ENCODE peak calls at places on chromosomes 13 and 19, in four cellular contexts. One of them, this sample, is unnamed.

GRCh38 chr13:113943821-113944565 is 29.9 kb downstream of the C13orf46 start:
- DNase-seq in mucosa of descending colon: no peak
- DNase-seq in heart right ventricle: no peak
- DNase-seq in choroid plexus epithelial cell: no peak
- DNase-seq in this sample: no peak

GRCh38 chr19:38877781-38878574 is at the start of gene RINL:
- DNase-seq in mucosa of descending colon: peak; percentile 53
- DNase-seq in heart right ventricle: no peak
- DNase-seq in choroid plexus epithelial cell: no peak
- DNase-seq in this sample: no peak

GRCh38 chr13:66214467-66214866 is 1015.7 kb downstream of the PCDH9 start:
- DNase-seq in choroid plexus epithelial cell: no peak
- DNase-seq in mucosa of descending colon: no peak
- DNase-seq in heart right ventricle: no peak
- DNase-seq in this sample: no peak

GRCh38 chr13:49436890-49437289 is 7.0 kb downstream of the CAB39L start:
- DNase-seq in heart right ventricle: peak; percentile 30
- DNase-seq in mucosa of descending colon: peak; percentile 17
- DNase-seq in choroid plexus epithelial cell: peak; percentile 81
- DNase-seq in this sample: no peak

GRCh38 chr13:47039106-47039505 is 142.3 kb upstream of the HTR2A start:
- DNase-seq in choroid plexus epithelial cell: peak; percentile 74
- DNase-seq in mucosa of descending colon: no peak
- DNase-seq in heart right ventricle: no peak
- DNase-seq in this sample: no peak

GRCh38 chr13:32530841-32531253 is 7.7 kb downstream of the N4BP2L2 start:
- DNase-seq in heart right ventricle: no peak
- DNase-seq in choroid plexus epithelial cell: peak; percentile 92
- DNase-seq in mucosa of descending colon: peak; percentile 46
- DNase-seq in this sample: no peak

GRCh38 chr13:47299316-47299715 is 402.5 kb upstream of the HTR2A start:
- DNase-seq in heart right ventricle: no peak
- DNase-seq in mucosa of descending colon: no peak
- DNase-seq in choroid plexus epithelial cell: no peak
- DNase-seq in this sample: no peak

GRCh38 chr13:21445759-21446158 is 13.3 kb downstream of the ZDHHC20 start:
- DNase-seq in choroid plexus epithelial cell: no peak
- DNase-seq in mucosa of descending colon: no peak
- DNase-seq in heart right ventricle: no peak
- DNase-seq in this sample: no peak

GRCh38 chr13:102234618-102235017 is 167.2 kb downstream of the FGF14 start:
- DNase-seq in heart right ventricle: no peak
- DNase-seq in mucosa of descending colon: no peak
- DNase-seq in choroid plexus epithelial cell: peak; percentile 28
- DNase-seq in this sample: no peak

GRCh38 chr19:2015611-2015950 is at the start of gene BTBD2:
- DNase-seq in heart right ventricle: peak; percentile 66
- DNase-seq in mucosa of descending colon: peak; percentile 66
- DNase-seq in choroid plexus epithelial cell: peak; percentile 88
- DNase-seq in this sample: no peak

GRCh38 chr13:45826741-45827140 is 24.8 kb downstream of the SIAH3 start:
- DNase-seq in mucosa of descending colon: no peak
- DNase-seq in choroid plexus epithelial cell: no peak
- DNase-seq in heart right ventricle: no peak
- DNase-seq in this sample: no peak

GRCh38 chr19:30112171-30112570 is 170.1 kb downstream of the URI1 start:
- DNase-seq in choroid plexus epithelial cell: no peak
- DNase-seq in heart right ventricle: no peak
- DNase-seq in mucosa of descending colon: no peak
- DNase-seq in this sample: no peak

GRCh38 chr19:36163813-36164212 is 11.6 kb upstream of the COX7A1 start:
- DNase-seq in mucosa of descending colon: no peak
- DNase-seq in heart right ventricle: no peak
- DNase-seq in choroid plexus epithelial cell: no peak
- DNase-seq in this sample: no peak

GRCh38 chr19:28737021-28737525 is 475.9 kb downstream of the UQCRFS1 start:
- DNase-seq in mucosa of descending colon: peak; percentile 29
- DNase-seq in heart right ventricle: no peak
- DNase-seq in choroid plexus epithelial cell: peak; percentile 70
- DNase-seq in this sample: no peak

GRCh38 chr19:48400018-48400742 is 6.7 kb downstream of the GRIN2D start:
- DNase-seq in heart right ventricle: peak; percentile 62
- DNase-seq in mucosa of descending colon: peak; percentile 59
- DNase-seq in choroid plexus epithelial cell: peak; percentile 91
- DNase-seq in this sample: peak; percentile 51

GRCh38 chr19:51564791-51565190 is 6.3 kb upstream of the ZNF175 start:
- DNase-seq in heart right ventricle: no peak
- DNase-seq in mucosa of descending colon: no peak
- DNase-seq in choroid plexus epithelial cell: no peak
- DNase-seq in this sample: no peak
- TF ChIP-seq CTCF in heart right ventricle: no peak
- TF ChIP-seq CTCF in mucosa of descending colon: no peak
- TF ChIP-seq CTCF in choroid plexus epithelial cell: no peak
- TF ChIP-seq CTCF in this sample: no peak

GRCh38 chr13:44565881-44566280 is 10.2 kb downstream of the TSC22D1 start:
- DNase-seq in heart right ventricle: no peak
- DNase-seq in choroid plexus epithelial cell: peak; percentile 33
- DNase-seq in mucosa of descending colon: no peak
- DNase-seq in this sample: no peak
- TF ChIP-seq CTCF in heart right ventricle: no peak
- TF ChIP-seq CTCF in choroid plexus epithelial cell: no peak
- TF ChIP-seq CTCF in mucosa of descending colon: no peak
- TF ChIP-seq CTCF in this sample: no peak

GRCh38 chr19:17213334-17213733 is 1.8 kb upstream of the USE1 start:
- DNase-seq in heart right ventricle: no peak
- DNase-seq in mucosa of descending colon: no peak
- DNase-seq in choroid plexus epithelial cell: no peak
- DNase-seq in this sample: no peak

GRCh38 chr19:17206736-17207581 is 8.2 kb upstream of the USE1 start:
- DNase-seq in heart right ventricle: no peak
- DNase-seq in choroid plexus epithelial cell: no peak
- DNase-seq in mucosa of descending colon: no peak
- DNase-seq in this sample: no peak

GRCh38 chr19:17209126-17210036 is 5.8 kb upstream of the USE1 start:
- DNase-seq in mucosa of descending colon: peak; percentile 45
- DNase-seq in heart right ventricle: no peak
- DNase-seq in choroid plexus epithelial cell: peak; percentile 37
- DNase-seq in this sample: peak; percentile 31

GRCh38 chr19:17211547-17212446 is 3.4 kb upstream of the USE1 start:
- DNase-seq in choroid plexus epithelial cell: no peak
- DNase-seq in mucosa of descending colon: no peak
- DNase-seq in heart right ventricle: no peak
- DNase-seq in this sample: no peak

GRCh38 chr19:17210296-17210695 is 4.9 kb upstream of the USE1 start:
- DNase-seq in choroid plexus epithelial cell: no peak
- DNase-seq in mucosa of descending colon: no peak
- DNase-seq in heart right ventricle: no peak
- DNase-seq in this sample: no peak
- TF ChIP-seq CTCF in choroid plexus epithelial cell: no peak
- TF ChIP-seq CTCF in mucosa of descending colon: no peak
- TF ChIP-seq CTCF in heart right ventricle: no peak
- TF ChIP-seq CTCF in this sample: no peak

DNA sequence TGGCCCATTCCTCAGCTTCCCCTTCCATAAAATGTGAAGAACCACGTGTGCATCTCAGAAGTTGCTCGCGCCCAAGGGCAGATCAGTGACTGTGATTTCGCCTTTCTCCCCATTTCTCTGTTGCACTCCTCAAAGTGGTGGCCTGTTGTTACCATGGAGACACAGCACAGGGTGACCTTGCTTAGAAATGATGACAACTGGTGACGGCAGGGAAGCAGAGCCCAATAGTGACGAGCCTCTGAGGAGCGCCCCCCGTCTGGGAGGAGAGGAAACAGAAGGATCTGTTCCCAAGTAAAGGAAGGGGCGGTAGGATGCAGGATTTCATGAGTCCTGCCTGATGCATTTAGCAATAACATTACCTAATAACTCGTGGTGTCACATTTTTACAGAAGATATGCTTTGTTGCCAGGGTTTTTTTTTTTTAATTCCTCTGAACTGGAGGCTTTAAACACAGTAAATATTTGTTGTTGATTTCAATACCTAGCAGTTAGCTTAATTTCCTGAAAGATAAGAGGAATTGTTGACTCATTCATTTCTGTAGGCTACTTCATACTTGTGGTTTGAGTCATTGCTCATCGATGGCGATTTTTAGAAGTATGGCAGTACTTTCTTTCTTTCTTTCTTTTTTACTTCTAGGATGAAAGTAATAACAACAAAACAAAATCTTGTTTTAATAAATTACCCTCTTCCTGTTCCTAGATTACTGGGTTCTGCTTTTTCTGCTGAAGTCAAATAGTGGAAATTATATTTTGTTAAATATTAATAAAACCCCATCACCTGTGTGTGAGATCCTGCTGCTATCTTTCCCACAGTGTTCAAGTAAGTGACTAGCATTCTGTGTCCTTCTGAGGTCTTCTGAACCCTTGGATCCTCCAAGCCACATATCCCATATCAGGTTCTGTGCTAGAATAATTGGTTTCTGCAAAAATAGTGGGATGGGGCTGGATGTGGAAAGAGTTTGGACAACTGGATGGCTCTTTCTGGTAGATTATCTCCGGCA is 36.0 kb downstream of the MBNL2 start:
- DNase-seq in mucosa of descending colon: no peak
- DNase-seq in heart right ventricle: peak; percentile 47
- DNase-seq in choroid plexus epithelial cell: peak; percentile 96
- DNase-seq in this sample: no peak
- TF ChIP-seq CTCF in mucosa of descending colon: no peak
- TF ChIP-seq CTCF in heart right ventricle: no peak
- TF ChIP-seq CTCF in choroid plexus epithelial cell: peak; percentile 46
- TF ChIP-seq CTCF in this sample: no peak

GRCh38 chr13:100290165-100290801 is 201.4 kb downstream of the PCCA start:
- DNase-seq in mucosa of descending colon: no peak
- DNase-seq in heart right ventricle: no peak
- DNase-seq in choroid plexus epithelial cell: peak; percentile 53
- DNase-seq in this sample: no peak
- TF ChIP-seq CTCF in mucosa of descending colon: no peak
- TF ChIP-seq CTCF in heart right ventricle: no peak
- TF ChIP-seq CTCF in choroid plexus epithelial cell: no peak
- TF ChIP-seq CTCF in this sample: no peak

GRCh38 chr19:18160792-18161690 is 8.1 kb downstream of the PIK3R2 start:
- DNase-seq in choroid plexus epithelial cell: peak; percentile 53
- DNase-seq in heart right ventricle: peak; percentile 84
- DNase-seq in mucosa of descending colon: peak; percentile 80
- DNase-seq in this sample: peak; percentile 76
- TF ChIP-seq CTCF in choroid plexus epithelial cell: peak; percentile 40
- TF ChIP-seq CTCF in heart right ventricle: peak; percentile 57
- TF ChIP-seq CTCF in mucosa of descending colon: peak; percentile 92
- TF ChIP-seq CTCF in this sample: peak; percentile 75